ENCODE peak calls at places on chromosomes 7 and 10, in six cellular contexts. One of them, this sample, is unnamed.

GRCh38 chr10:89609730-89610393 is 35.2 kb downstream of the PANK1 start:
- DNase-seq in left lung: no peak
- DNase-seq in cardiac fibroblast: no peak
- DNase-seq in astrocyte of the spinal cord: no peak
- DNase-seq in Panc1: no peak
- DNase-seq in brain microvascular endothelial cell: no peak
- DNase-seq in this sample: no peak

GRCh38 chr10:43653746-43654145 is 5.1 kb upstream of the ZNF32 start:
- DNase-seq in left lung: no peak
- DNase-seq in cardiac fibroblast: no peak
- DNase-seq in astrocyte of the spinal cord: no peak
- DNase-seq in Panc1: no peak
- DNase-seq in brain microvascular endothelial cell: peak; percentile 11
- DNase-seq in this sample: no peak

GRCh38 chr7:6486438-6487183 is 38.9 kb upstream of the DAGLB start:
- DNase-seq in left lung: no peak
- DNase-seq in cardiac fibroblast: no peak
- DNase-seq in astrocyte of the spinal cord: no peak
- DNase-seq in Panc1: no peak
- DNase-seq in brain microvascular endothelial cell: no peak
- DNase-seq in this sample: no peak

GRCh38 chr7:99615989-99616358 is 772 bp upstream of the ZSCAN25 start:
- DNase-seq in left lung: no peak
- DNase-seq in cardiac fibroblast: no peak
- DNase-seq in astrocyte of the spinal cord: no peak
- DNase-seq in Panc1: no peak
- DNase-seq in brain microvascular endothelial cell: no peak
- DNase-seq in this sample: no peak

GRCh38 chr10:97875391-97875790 is 25.7 kb downstream of the GOLGA7B start:
- DNase-seq in left lung: peak; percentile 34
- DNase-seq in cardiac fibroblast: no peak
- DNase-seq in astrocyte of the spinal cord: no peak
- DNase-seq in Panc1: no peak
- DNase-seq in brain microvascular endothelial cell: no peak
- DNase-seq in this sample: no peak

GRCh38 chr7:95471076-95471475 is 14.7 kb upstream of the ASB4 start:
- DNase-seq in left lung: no peak
- DNase-seq in cardiac fibroblast: no peak
- DNase-seq in astrocyte of the spinal cord: no peak
- DNase-seq in Panc1: no peak
- DNase-seq in brain microvascular endothelial cell: no peak
- DNase-seq in this sample: no peak

GRCh38 chr10:52965489-52965888 is 192.9 kb upstream of the MBL2 start:
- DNase-seq in left lung: peak; percentile 41
- DNase-seq in cardiac fibroblast: no peak
- DNase-seq in astrocyte of the spinal cord: no peak
- DNase-seq in Panc1: no peak
- DNase-seq in brain microvascular endothelial cell: no peak
- DNase-seq in this sample: no peak

GRCh38 chr10:125043824-125044658 is 102.1 kb downstream of the ZRANB1 start:
- DNase-seq in left lung: no peak
- DNase-seq in cardiac fibroblast: no peak
- DNase-seq in astrocyte of the spinal cord: no peak
- DNase-seq in Panc1: no peak
- DNase-seq in brain microvascular endothelial cell: no peak
- DNase-seq in this sample: no peak

GRCh38 chr10:133278577-133279265 is 2.1 kb upstream of the ADAM8 start:
- DNase-seq in left lung: peak; percentile 92
- DNase-seq in cardiac fibroblast: peak; percentile 45
- DNase-seq in astrocyte of the spinal cord: peak; percentile 51
- DNase-seq in Panc1: no peak
- DNase-seq in brain microvascular endothelial cell: peak; percentile 42
- DNase-seq in this sample: peak; percentile 98

GRCh38 chr7:50614721-50615518 is 49.7 kb upstream of the DDC start:
- DNase-seq in left lung: no peak
- DNase-seq in cardiac fibroblast: peak; percentile 20
- DNase-seq in astrocyte of the spinal cord: no peak
- DNase-seq in Panc1: no peak
- DNase-seq in brain microvascular endothelial cell: no peak
- DNase-seq in this sample: no peak

GRCh38 chr7:124720195-124720594 is 45.4 kb downstream of the GPR37 start:
- DNase-seq in left lung: no peak
- DNase-seq in cardiac fibroblast: no peak
- DNase-seq in astrocyte of the spinal cord: peak; percentile 54
- DNase-seq in Panc1: no peak
- DNase-seq in brain microvascular endothelial cell: peak; percentile 21
- DNase-seq in this sample: no peak

GRCh38 chr7:48384180-48384752 is 213.0 kb downstream of the ABCA13 start:
- DNase-seq in left lung: no peak
- DNase-seq in cardiac fibroblast: no peak
- DNase-seq in astrocyte of the spinal cord: no peak
- DNase-seq in Panc1: no peak
- DNase-seq in brain microvascular endothelial cell: no peak
- DNase-seq in this sample: no peak
- TF ChIP-seq CTCF in left lung: no peak
- TF ChIP-seq CTCF in cardiac fibroblast: no peak
- TF ChIP-seq CTCF in astrocyte of the spinal cord: no peak
- TF ChIP-seq CTCF in Panc1: no peak
- TF ChIP-seq CTCF in brain microvascular endothelial cell: peak; percentile 6
- TF ChIP-seq CTCF in this sample: no peak

DNA sequence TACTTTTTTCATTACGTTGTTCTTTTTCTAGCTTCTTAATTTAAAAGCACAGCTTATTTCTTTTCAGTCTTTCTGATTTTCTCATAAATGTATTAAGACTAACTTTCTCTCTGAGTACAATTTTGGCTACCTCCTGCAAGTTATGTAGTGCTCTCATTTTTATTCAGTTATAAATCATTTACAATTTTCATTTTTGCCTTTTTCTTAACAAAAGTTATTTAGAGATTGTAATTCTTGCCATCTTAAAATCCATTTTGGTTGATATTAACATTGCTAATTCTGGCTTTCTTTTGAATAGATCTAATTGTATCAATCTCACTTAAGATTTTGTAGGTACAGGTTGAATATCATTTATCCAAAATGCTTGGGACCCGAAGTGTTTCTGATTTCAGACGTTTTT is 97.2 kb upstream of the LRRC4 start:
- DNase-seq in left lung: no peak
- DNase-seq in cardiac fibroblast: no peak
- DNase-seq in astrocyte of the spinal cord: no peak
- DNase-seq in Panc1: no peak
- DNase-seq in brain microvascular endothelial cell: no peak
- DNase-seq in this sample: no peak
- TF ChIP-seq CTCF in left lung: no peak
- TF ChIP-seq CTCF in cardiac fibroblast: no peak
- TF ChIP-seq CTCF in astrocyte of the spinal cord: no peak
- TF ChIP-seq CTCF in Panc1: no peak
- TF ChIP-seq CTCF in brain microvascular endothelial cell: no peak
- TF ChIP-seq CTCF in this sample: no peak

GRCh38 chr10:90947025-90947960 is 26.4 kb upstream of the ANKRD1 start:
- DNase-seq in left lung: no peak
- DNase-seq in cardiac fibroblast: no peak
- DNase-seq in astrocyte of the spinal cord: peak; percentile 79
- DNase-seq in Panc1: no peak
- DNase-seq in brain microvascular endothelial cell: peak; percentile 52
- DNase-seq in this sample: no peak
- TF ChIP-seq CTCF in left lung: no peak
- TF ChIP-seq CTCF in cardiac fibroblast: no peak
- TF ChIP-seq CTCF in astrocyte of the spinal cord: no peak
- TF ChIP-seq CTCF in Panc1: no peak
- TF ChIP-seq CTCF in brain microvascular endothelial cell: no peak
- TF ChIP-seq CTCF in this sample: no peak

GRCh38 chr7:76512941-76513816 is 2.8 kb downstream of the UPK3B start:
- DNase-seq in left lung: peak; percentile 69
- DNase-seq in cardiac fibroblast: no peak
- DNase-seq in astrocyte of the spinal cord: no peak
- DNase-seq in Panc1: no peak
- DNase-seq in brain microvascular endothelial cell: no peak
- DNase-seq in this sample: peak; percentile 45

GRCh38 chr7:76513817-76514799 is 3.8 kb downstream of the UPK3B start:
- DNase-seq in left lung: peak; percentile 69
- DNase-seq in cardiac fibroblast: no peak
- DNase-seq in astrocyte of the spinal cord: no peak
- DNase-seq in Panc1: no peak
- DNase-seq in brain microvascular endothelial cell: no peak
- DNase-seq in this sample: peak; percentile 45

GRCh38 chr7:76509931-76510877 is at the start of gene UPK3B:
- DNase-seq in left lung: peak; percentile 81
- DNase-seq in cardiac fibroblast: no peak
- DNase-seq in astrocyte of the spinal cord: peak; percentile 11
- DNase-seq in Panc1: no peak
- DNase-seq in brain microvascular endothelial cell: no peak
- DNase-seq in this sample: peak; percentile 44

GRCh38 chr7:76514926-76515325 is 4.6 kb downstream of the UPK3B start:
- DNase-seq in left lung: peak; percentile 75
- DNase-seq in cardiac fibroblast: no peak
- DNase-seq in astrocyte of the spinal cord: no peak
- DNase-seq in Panc1: no peak
- DNase-seq in brain microvascular endothelial cell: no peak
- DNase-seq in this sample: peak; percentile 34

DNA sequence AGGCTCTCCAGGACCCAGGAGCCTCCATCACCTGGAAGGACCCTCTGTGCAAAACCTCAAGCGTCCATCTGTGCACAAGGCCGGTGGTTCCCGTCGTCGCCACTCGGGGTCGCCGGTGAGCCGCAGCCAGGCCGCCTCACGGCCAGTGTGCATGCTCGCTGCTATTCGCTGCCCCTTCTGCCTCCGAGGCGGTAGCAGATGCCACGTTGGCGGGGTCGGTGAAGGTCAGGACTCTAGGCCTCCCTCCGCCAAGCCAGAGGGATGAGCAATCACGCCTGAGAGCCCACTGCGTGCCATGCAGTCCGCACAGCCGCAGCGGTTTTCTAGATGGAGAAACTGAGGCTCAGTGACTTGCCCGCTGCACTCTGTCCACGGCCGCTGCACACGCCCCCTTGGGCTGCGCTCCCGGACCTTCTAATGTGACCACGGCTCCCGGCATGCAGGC is 5.7 kb downstream of the UPK3B start:
- DNase-seq in left lung: peak; percentile 89
- DNase-seq in cardiac fibroblast: peak; percentile 42
- DNase-seq in astrocyte of the spinal cord: no peak
- DNase-seq in Panc1: no peak
- DNase-seq in brain microvascular endothelial cell: peak; percentile 36
- DNase-seq in this sample: peak; percentile 64
- TF ChIP-seq CTCF in left lung: peak; percentile 59
- TF ChIP-seq CTCF in cardiac fibroblast: no peak
- TF ChIP-seq CTCF in astrocyte of the spinal cord: no peak
- TF ChIP-seq CTCF in Panc1: no peak
- TF ChIP-seq CTCF in brain microvascular endothelial cell: peak; percentile 99
- TF ChIP-seq CTCF in this sample: peak; percentile 90

GRCh38 chr10:91410638-91411367 is 659 bp downstream of the HECTD2 start:
- DNase-seq in left lung: no peak
- DNase-seq in cardiac fibroblast: peak; percentile 41
- DNase-seq in astrocyte of the spinal cord: peak; percentile 58
- DNase-seq in Panc1: no peak
- DNase-seq in brain microvascular endothelial cell: peak; percentile 52
- DNase-seq in this sample: no peak

GRCh38 chr10:91409069-91409868 is 875 bp upstream of the HECTD2 start:
- DNase-seq in left lung: peak; percentile 86
- DNase-seq in cardiac fibroblast: peak; percentile 94
- DNase-seq in astrocyte of the spinal cord: peak; percentile 89
- DNase-seq in Panc1: peak; percentile 25
- DNase-seq in brain microvascular endothelial cell: peak; percentile 73
- DNase-seq in this sample: no peak

GRCh38 chr10:91412688-91413087 is 2.5 kb downstream of the HECTD2 start:
- DNase-seq in left lung: no peak
- DNase-seq in cardiac fibroblast: no peak
- DNase-seq in astrocyte of the spinal cord: no peak
- DNase-seq in Panc1: no peak
- DNase-seq in brain microvascular endothelial cell: no peak
- DNase-seq in this sample: no peak

GRCh38 chr10:91406322-91406721 is 3.8 kb upstream of the HECTD2 start:
- DNase-seq in left lung: no peak
- DNase-seq in cardiac fibroblast: no peak
- DNase-seq in astrocyte of the spinal cord: no peak
- DNase-seq in Panc1: no peak
- DNase-seq in brain microvascular endothelial cell: no peak
- DNase-seq in this sample: no peak

GRCh38 chr10:91409869-91410637 is at the start of gene HECTD2:
- DNase-seq in left lung: peak; percentile 96
- DNase-seq in cardiac fibroblast: peak; percentile 87
- DNase-seq in astrocyte of the spinal cord: peak; percentile 74
- DNase-seq in Panc1: peak; percentile 10
- DNase-seq in brain microvascular endothelial cell: peak; percentile 43
- DNase-seq in this sample: peak; percentile 65
- TF ChIP-seq CTCF in left lung: peak; percentile 49
- TF ChIP-seq CTCF in cardiac fibroblast: no peak
- TF ChIP-seq CTCF in astrocyte of the spinal cord: peak; percentile 28
- TF ChIP-seq CTCF in Panc1: peak; percentile 89
- TF ChIP-seq CTCF in brain microvascular endothelial cell: peak; percentile 35
- TF ChIP-seq CTCF in this sample: peak; percentile 46

DNA sequence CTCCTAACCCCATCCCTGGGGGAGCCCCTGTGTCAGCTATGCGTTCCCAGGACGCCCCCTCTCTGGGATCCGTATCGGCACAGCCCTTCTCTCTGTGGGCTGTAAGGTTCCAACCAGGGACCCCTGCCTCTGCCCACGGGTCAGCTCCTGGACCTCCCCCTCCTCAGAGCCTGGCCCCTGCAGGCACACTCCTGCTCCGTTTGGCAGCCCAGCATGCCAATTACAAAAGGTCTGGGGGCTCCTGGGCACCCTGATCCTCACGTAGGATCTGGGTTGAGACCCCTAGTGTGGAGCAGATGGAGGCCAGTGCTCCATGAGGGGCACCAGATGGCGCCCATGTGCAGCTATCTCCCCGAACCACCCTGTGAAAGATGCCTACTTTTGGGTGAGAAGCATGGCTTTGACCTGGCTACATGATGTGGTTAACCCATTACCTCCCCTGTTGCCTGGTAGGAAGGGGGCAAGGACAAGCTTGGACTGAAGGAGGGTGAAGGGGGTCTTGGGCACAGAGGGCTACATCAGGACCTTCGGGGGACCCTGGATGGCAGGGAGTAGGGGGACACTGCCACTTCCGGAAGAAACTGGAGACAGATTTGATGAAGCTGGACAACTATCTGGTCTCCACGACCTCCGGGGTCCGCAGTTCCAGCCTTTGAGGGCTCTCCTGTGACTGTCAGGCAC is 9.0 kb downstream of the TACR2 start:
- DNase-seq in left lung: no peak
- DNase-seq in cardiac fibroblast: no peak
- DNase-seq in astrocyte of the spinal cord: no peak
- DNase-seq in Panc1: no peak
- DNase-seq in brain microvascular endothelial cell: no peak
- DNase-seq in this sample: no peak
- TF ChIP-seq CTCF in left lung: no peak
- TF ChIP-seq CTCF in cardiac fibroblast: peak; percentile 23
- TF ChIP-seq CTCF in astrocyte of the spinal cord: peak; percentile 27
- TF ChIP-seq CTCF in Panc1: peak; percentile 62
- TF ChIP-seq CTCF in brain microvascular endothelial cell: peak; percentile 61
- TF ChIP-seq CTCF in this sample: no peak

This sample was measured in CD14-positive monocyte.